ENCODE peak calls at places on chromosomes 5 and 9, in eight cellular contexts. I is tibial nerve, G is esophagus muscularis mucosa, L is SK-N-SH, R is stomach, B is transverse colon, T is ovary, A is A549. J is an unnamed sample.

GRCh38 chr9:137247135-137247915 is 3.8 kb upstream of the STPG3 start:
- DNase-seq in A (no peak), L (no peak), R (no peak), T (no peak), B (no peak), I (no peak), G (no peak), J (no peak)

GRCh38 chr5:37841223-37841622 is 1.4 kb upstream of the GDNF start:
- DNase-seq in R (no peak), I (no peak), L (no peak), G (no peak), B (no peak), A (no peak), T (no peak), J (no peak)

GRCh38 chr9:6805532-6805931 is 47.8 kb downstream of the KDM4C start:
- DNase-seq in T (no peak), I (no peak), R (peak; percentile 38), B (no peak), A (no peak), G (peak; percentile 29), L (peak; percentile 31), J (no peak)

GRCh38 chr5:119453045-119453383 is 717 bp downstream of the HSD17B4 start:
- DNase-seq in A (peak; percentile 14), B (peak; percentile 36), L (peak; percentile 36), I (no peak), G (no peak), R (peak; percentile 56), T (no peak), J (no peak)

GRCh38 chr5:10577371-10578291 is 13.8 kb downstream of the ANKRD33B start:
- DNase-seq in L (no peak), G (no peak), R (no peak), A (no peak), T (no peak), B (no peak), I (no peak), J (no peak)

GRCh38 chr9:81490605-81491331 is 198.6 kb downstream of the TLE1 start:
- DNase-seq in R (no peak), I (no peak), B (no peak), L (no peak), A (no peak), G (no peak), T (no peak), J (no peak)

GRCh38 chr5:64074533-64074932 is 91.1 kb upstream of the RNF180 start:
- DNase-seq in G (no peak), R (no peak), I (no peak), T (no peak), A (peak; percentile 21), L (peak; percentile 43), B (no peak), J (no peak)

GRCh38 chr9:9392755-9393154 is 1220.0 kb downstream of the PTPRD start:
- DNase-seq in R (no peak), T (no peak), B (peak; percentile 47), I (no peak), G (no peak), L (no peak), A (no peak), J (no peak)

GRCh38 chr5:9686211-9686610 is 56.1 kb upstream of the TAS2R1 start:
- DNase-seq in B (no peak), A (no peak), G (no peak), T (no peak), R (no peak), I (no peak), L (no peak), J (no peak)

GRCh38 chr9:99441829-99442228 is 219.7 kb downstream of the SEC61B start:
- DNase-seq in A (no peak), I (no peak), G (no peak), L (no peak), B (no peak), R (no peak), T (no peak), J (no peak)

GRCh38 chr5:176601901-176602300 is 8.1 kb downstream of the GPRIN1 start:
- DNase-seq in B (no peak), R (no peak), L (no peak), G (no peak), I (no peak), T (no peak), A (no peak), J (no peak)

GRCh38 chr5:5473224-5473623 is 50.7 kb downstream of the ICE1 start:
- DNase-seq in T (no peak), R (no peak), A (no peak), B (no peak), I (no peak), G (no peak), L (no peak), J (no peak)

GRCh38 chr5:153896701-153897100 is 142.0 kb downstream of the FAM114A2 start:
- DNase-seq in L (no peak), R (no peak), A (no peak), B (no peak), T (no peak), G (no peak), I (no peak), J (no peak)

GRCh38 chr9:93826209-93826608 is 128.9 kb downstream of the BARX1 start:
- DNase-seq in A (no peak), T (no peak), I (no peak), R (no peak), B (no peak), L (no peak), G (peak; percentile 78), J (peak; percentile 63)

GRCh38 chr5:80245986-80246781 is 9.7 kb downstream of the SERINC5 start:
- DNase-seq in I (no peak), L (no peak), B (no peak), R (no peak), A (no peak), G (no peak), T (no peak), J (no peak)

GRCh38 chr9:95726756-95727155 is 148.7 kb upstream of the ERCC6L2 start:
- DNase-seq in B (no peak), L (peak; percentile 63), A (peak; percentile 36), I (no peak), T (no peak), G (no peak), R (no peak), J (no peak)

GRCh38 chr5:107373511-107374263 is 297.1 kb downstream of the EFNA5 start:
- DNase-seq in I (no peak), B (no peak), L (no peak), R (no peak), A (no peak), G (no peak), T (no peak), J (no peak)

GRCh38 chr9:130181645-130182044 is 9.4 kb downstream of the NCS1 start:
- DNase-seq in A (no peak), R (peak; percentile 86), I (no peak), B (peak; percentile 87), G (no peak), T (no peak), L (no peak), J (no peak)

GRCh38 chr9:123998970-123999621 is 12.5 kb upstream of the LHX2 start:
- DNase-seq in I (no peak), A (no peak), L (peak; percentile 60), T (no peak), G (no peak), R (no peak), B (no peak), J (no peak)

GRCh38 chr5:55829956-55830355 is 21.2 kb upstream of the IL31RA start:
- DNase-seq in A (no peak), B (no peak), T (no peak), G (no peak), I (no peak), L (no peak), R (no peak), J (no peak)

DNA sequence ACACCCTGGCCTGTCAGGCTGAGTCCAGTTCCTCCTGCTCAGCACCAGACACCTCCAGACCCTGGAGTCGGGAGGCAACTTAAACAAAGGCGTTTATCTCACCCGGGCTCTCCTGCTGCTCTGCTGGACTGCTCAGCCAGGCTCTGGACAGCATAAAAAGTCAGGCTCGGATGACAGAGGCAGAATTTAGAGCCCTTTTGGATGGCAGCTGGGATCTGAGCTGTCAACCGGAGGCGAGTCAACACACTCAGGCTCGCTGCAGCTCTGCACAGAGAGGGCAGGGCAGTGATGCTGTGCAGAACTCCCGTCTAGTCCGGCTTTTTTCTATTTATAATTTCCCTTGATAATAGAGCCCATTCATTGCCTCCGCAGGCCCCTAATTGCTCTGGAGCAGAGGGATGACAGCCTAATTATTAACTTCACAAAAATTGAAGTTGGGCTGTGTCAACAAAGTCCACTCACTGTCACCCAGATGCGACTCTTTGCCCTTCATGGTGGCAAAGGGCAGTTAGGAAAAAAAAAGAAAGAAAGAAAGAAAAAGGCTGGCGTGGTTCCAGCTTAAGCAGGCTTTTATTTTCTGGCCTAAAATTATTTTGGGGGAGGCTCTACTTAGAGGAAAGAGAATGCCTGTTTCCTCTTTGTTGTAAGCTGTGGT is 37.6 kb downstream of the STC2 start:
- DNase-seq in G (no peak), R (no peak), T (no peak), I (no peak), A (no peak), B (no peak), L (peak; percentile 76), J (no peak)
- TF ChIP-seq EP300 in G (no peak), R (no peak), T (no peak), I (no peak), A (no peak), B (no peak), L (peak; percentile 32), J (no peak)

DNA sequence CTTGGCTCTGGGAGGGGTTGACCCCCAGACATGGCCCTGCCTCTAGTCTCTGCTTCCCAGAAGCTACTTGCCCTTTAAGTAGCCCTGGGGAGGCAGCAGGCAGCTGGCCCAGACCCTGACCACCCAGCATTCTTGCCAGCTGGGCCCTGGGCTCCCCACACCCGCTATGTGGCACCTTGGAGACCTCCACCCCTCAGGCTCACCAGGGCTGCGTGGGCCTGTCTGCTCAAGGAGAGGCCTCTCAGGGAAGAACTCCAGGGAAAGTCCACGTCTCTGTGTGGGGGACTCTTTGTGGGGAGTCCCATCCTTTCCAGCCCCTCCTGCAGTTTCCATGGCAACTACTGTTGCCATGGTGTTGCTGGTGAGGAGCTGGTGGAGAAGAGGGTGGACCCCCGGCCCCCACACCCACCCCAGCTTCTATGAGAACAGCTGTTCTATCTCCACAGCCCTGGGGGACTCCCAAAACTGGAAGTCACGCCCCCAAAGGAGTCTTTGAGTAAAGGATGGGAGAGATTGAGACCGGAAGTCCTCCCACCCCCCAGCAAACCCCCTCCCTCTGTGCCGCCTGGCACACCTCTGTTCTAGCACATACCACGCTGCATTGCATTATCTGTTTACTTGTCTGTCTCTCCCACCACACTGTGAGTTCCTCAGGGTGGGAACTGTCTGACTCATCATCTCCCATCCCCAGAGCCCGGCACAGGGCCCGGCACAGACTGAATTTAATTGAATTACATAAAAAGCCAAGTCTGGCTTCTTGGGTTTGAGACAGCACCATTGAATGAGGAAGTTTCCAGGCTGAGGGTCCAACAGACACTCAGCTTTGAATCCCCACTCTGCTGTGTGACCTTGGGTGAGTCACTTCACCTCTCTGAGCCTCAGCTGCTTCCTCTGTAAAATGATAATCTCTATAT is 12.6 kb downstream of the DNM1 start:
- DNase-seq in L (peak; percentile 60), G (no peak), A (no peak), I (no peak), T (no peak), B (no peak), R (no peak), J (peak; percentile 78)
- H3K4me3 ChIP-seq in L (no peak overlapping the region), G (no peak overlapping the region), A (no peak overlapping the region), I (no peak overlapping the region), T (no peak overlapping the region), B (no peak overlapping the region), R (no peak overlapping the region), J (no peak overlapping the region)

GRCh38 chr5:109413463-109413862 is 3.7 kb upstream of the PJA2 start:
- DNase-seq in L (no peak), I (no peak), R (peak; percentile 41), T (no peak), B (peak; percentile 20), A (no peak), G (no peak), J (no peak)
- TF ChIP-seq EP300 in L (no peak), I (no peak), R (no peak), T (no peak), B (no peak), A (no peak), G (no peak), J (no peak)

GRCh38 chr5:96702503-96703383 is 40.6 kb downstream of the CAST start:
- DNase-seq in A (peak; percentile 94), T (peak; percentile 96), G (peak; percentile 98), L (peak; percentile 92), B (peak; percentile 94), R (peak; percentile 91), I (peak; percentile 89), J (peak; percentile 97)
- H3K4me3 ChIP-seq in A (peak overlapping the region; percentile 45), T (peak overlapping the region; percentile 76), G (peak overlapping the region; percentile 75), L (peak overlapping the region; percentile 77), B (peak overlapping the region; percentile 21), R (peak overlapping the region; percentile 62), I (peak overlapping the region; percentile 71), J (peak overlapping the region; percentile 57)

J was measured in suprapubic skin.